ENCODE peak calls at places on chromosomes 6 and 20, in eight cellular contexts. E, Y, D, F, W, B, T and J are unnamed samples.

GRCh38 chr6:50922579-50923525 is 104.2 kb downstream of the TFAP2B start:
- DNase-seq in E (no peak), Y (no peak), D (no peak), F (peak), W (no peak), B (no peak), T (no peak), J (no peak)

GRCh38 chr20:43746344-43747137 is 19.7 kb upstream of the GTSF1L start:
- DNase-seq in E (no peak), Y (no peak), D (no peak), F (no peak), W (no peak), B (no peak), T (no peak), J (no peak)

GRCh38 chr6:115055579-115055978 is 712.8 kb upstream of the HS3ST5 start:
- DNase-seq in E (no peak), Y (no peak), D (no peak), F (no peak), W (no peak), B (no peak), T (no peak), J (no peak)

GRCh38 chr6:16947461-16948159 is 154.2 kb upstream of the STMND1 start:
- DNase-seq in E (no peak), Y (no peak), D (no peak), F (peak), W (peak), B (no peak), T (no peak), J (no peak)

GRCh38 chr6:446418-447366 is 55.1 kb downstream of the IRF4 start:
- DNase-seq in E (peak), Y (no peak), D (no peak), F (no peak), W (no peak), B (peak), T (peak), J (peak)

GRCh38 chr6:37862415-37862814 is 42.9 kb downstream of the ZFAND3 start:
- DNase-seq in E (no peak), Y (no peak), D (no peak), F (no peak), W (no peak), B (no peak), T (no peak), J (no peak)

GRCh38 chr6:28868873-28869272 is 54.9 kb downstream of the TRIM27 start:
- DNase-seq in E (no peak), Y (no peak), D (no peak), F (no peak), W (no peak), B (no peak), T (no peak), J (no peak)

GRCh38 chr6:36616888-36617521 is 22.8 kb downstream of the SRSF3 start:
- DNase-seq in E (no peak), Y (peak), D (peak), F (no peak), W (no peak), B (no peak), T (no peak), J (no peak)

GRCh38 chr20:37686762-37687477 is 6.9 kb upstream of the CTNNBL1 start:
- DNase-seq in E (no peak), Y (no peak), D (no peak), F (no peak), W (no peak), B (no peak), T (no peak), J (no peak)

GRCh38 chr20:4119854-4120209 is 104.5 kb upstream of the RNF24 start:
- DNase-seq in E (no peak), Y (no peak), D (no peak), F (no peak), W (no peak), B (no peak), T (no peak), J (no peak)